ENCODE peak calls at places on chromosomes 16 and 17, in seven cellular contexts. K is left ventricle myocardium inferior, I is psoas muscle, S is GM23338, L is GM06990, B is suprapubic skin, F is brain microvascular endothelial cell. Y is an unnamed sample.
A peak's percentile ranks its signal among the peaks of the same experiment; 100 is the strongest.

GRCh38 chr17:36120221-36120620 is 16.6 kb downstream of the CCL4 start:
- DNase-seq in K (no peak), I (no peak), S (no peak), L (no peak), B (no peak), F (no peak), Y (no peak)

GRCh38 chr16:84806256-84806889 is 13.4 kb upstream of the CRISPLD2 start:
- DNase-seq in K (peak; percentile 52), I (peak; percentile 77), S (no peak), L (peak; percentile 47), B (no peak), F (peak; percentile 96), Y (no peak)

GRCh38 chr17:35893751-35894150 is 13.6 kb upstream of the CCL5 start:
- DNase-seq in K (no peak), I (no peak), S (no peak), L (no peak), B (no peak), F (no peak), Y (no peak)

GRCh38 chr16:50476486-50477260 is 71.5 kb upstream of the NKD1 start:
- DNase-seq in K (no peak), I (no peak), S (no peak), L (no peak), B (no peak), F (no peak), Y (no peak)

GRCh38 chr16:19520861-19521331 is 1.0 kb downstream of the GDE1 start:
- DNase-seq in K (no peak), I (no peak), S (no peak), L (no peak), B (no peak), F (peak; percentile 24), Y (peak; percentile 4)

GRCh38 chr17:2690165-2691068 is 21.1 kb downstream of the CLUH start:
- DNase-seq in K (no peak), I (peak; percentile 59), S (no peak), L (no peak), B (no peak), F (no peak), Y (no peak)

GRCh38 chr17:50697663-50698272 is 9.9 kb downstream of the ANKRD40 start:
- DNase-seq in K (no peak), I (no peak), S (no peak), L (no peak), B (no peak), F (no peak), Y (no peak)

GRCh38 chr17:31428111-31428510 is 36.6 kb downstream of the RAB11FIP4 start:
- DNase-seq in K (no peak), I (no peak), S (no peak), L (no peak), B (no peak), F (no peak), Y (no peak)

GRCh38 chr17:81039854-81040758 is 5.2 kb downstream of the BAIAP2 start:
- DNase-seq in K (no peak), I (peak; percentile 49), S (no peak), L (no peak), B (no peak), F (peak; percentile 52), Y (no peak)

GRCh38 chr16:65070831-65071230 is 51.0 kb downstream of the CDH11 start:
- DNase-seq in K (peak; percentile 58), I (peak; percentile 82), S (peak; percentile 13), L (no peak), B (peak; percentile 76), F (peak; percentile 99), Y (peak; percentile 93)

GRCh38 chr16:89931964-89932363 is 8.8 kb downstream of the TUBB3 start:
- DNase-seq in K (no peak), I (no peak), S (no peak), L (no peak), B (no peak), F (no peak), Y (no peak)

GRCh38 chr16:4677390-4677789 is 16.0 kb upstream of the NUDT16L1 start:
- DNase-seq in K (peak; percentile 81), I (peak; percentile 81), S (no peak), L (no peak), B (no peak), F (no peak), Y (no peak)

GRCh38 chr16:65622161-65622560 is 500.3 kb upstream of the CDH11 start:
- DNase-seq in K (no peak), I (no peak), S (no peak), L (no peak), B (no peak), F (no peak), Y (no peak)

GRCh38 chr16:67396159-67396774 is 3.0 kb upstream of the TPPP3 start:
- DNase-seq in K (peak; percentile 79), I (peak; percentile 90), S (peak; percentile 96), L (no peak), B (peak; percentile 94), F (peak; percentile 90), Y (peak; percentile 96)

DNA sequence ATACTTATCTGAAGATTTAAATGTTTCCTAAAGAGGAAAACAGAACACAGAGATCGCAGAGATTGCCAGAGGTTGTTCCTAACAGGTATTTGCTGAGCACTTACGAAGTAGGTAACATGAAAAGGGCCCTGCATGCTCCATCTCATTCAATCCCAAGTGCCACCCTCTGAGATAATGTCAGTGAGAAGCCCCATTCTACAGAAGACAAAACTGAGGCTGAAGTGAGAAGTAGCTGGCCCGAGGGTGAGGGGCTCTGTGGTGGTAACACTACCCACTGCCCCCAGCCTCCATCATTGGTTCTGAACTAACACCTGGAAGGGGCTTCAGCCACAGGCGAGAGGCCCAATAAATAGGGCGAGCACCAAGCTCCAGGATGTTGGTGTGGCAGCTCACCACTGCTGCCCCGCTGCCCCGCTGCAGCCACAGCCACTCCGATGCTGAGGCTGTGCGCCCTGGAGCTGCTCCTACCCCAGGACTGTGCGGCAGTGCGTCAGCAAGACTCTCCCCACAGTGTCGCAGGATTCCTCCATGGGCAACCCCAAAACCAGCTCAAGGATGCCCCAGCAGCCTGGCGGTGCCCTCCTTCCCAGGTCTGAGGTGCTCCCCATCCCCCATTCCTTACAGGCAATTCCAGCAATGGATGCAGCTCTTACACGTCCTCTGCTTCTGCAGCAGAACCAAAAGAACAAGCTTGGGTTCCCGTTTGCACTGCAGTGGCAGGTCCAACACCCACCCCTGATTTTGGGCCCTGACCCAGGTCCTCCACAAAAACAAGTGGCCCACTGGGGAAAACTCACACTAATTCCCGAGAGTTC is 10.3 kb downstream of the FLCN start:
- DNase-seq in K (no peak), I (peak; percentile 45), S (no peak), L (no peak), B (no peak), F (no peak), Y (no peak)
- H3K36me3 ChIP-seq in K (peaks cover 98% of the 10 kb centered on the region), I (no peaks in the 10 kb centered on the region), S (peaks cover 30% of the 10 kb centered on the region), L (peaks cover 32% of the 10 kb centered on the region), B (peaks cover 100% of the 10 kb centered on the region), F (peaks cover 91% of the 10 kb centered on the region), Y (peaks cover 21% of the 10 kb centered on the region)

GRCh38 chr16:1461146-1461545 is 13.7 kb downstream of the CLCN7 start:
- DNase-seq in K (no peak), I (no peak), S (no peak), L (no peak), B (no peak), F (no peak), Y (no peak)
- H3K36me3 ChIP-seq in K (peaks cover 50% of the 10 kb centered on the region), I (peaks cover 5% of the 10 kb centered on the region), S (no peaks in the 10 kb centered on the region), L (peaks cover 12% of the 10 kb centered on the region), B (peaks cover 52% of the 10 kb centered on the region), F (peaks cover 16% of the 10 kb centered on the region), Y (no peaks in the 10 kb centered on the region)

GRCh38 chr17:47948706-47949196 is 7.4 kb downstream of the PNPO start:
- DNase-seq in K (no peak), I (peak; percentile 64), S (no peak), L (no peak), B (no peak), F (no peak), Y (no peak)

GRCh38 chr17:47946929-47947397 is 5.6 kb downstream of the PNPO start:
- DNase-seq in K (peak; percentile 66), I (peak; percentile 84), S (peak; percentile 88), L (peak; percentile 49), B (peak; percentile 80), F (peak; percentile 89), Y (peak; percentile 94)

GRCh38 chr17:47945080-47945479 is 3.7 kb downstream of the PNPO start:
- DNase-seq in K (no peak), I (no peak), S (no peak), L (no peak), B (no peak), F (no peak), Y (no peak)

GRCh38 chr17:47946516-47946915 is 5.1 kb downstream of the PNPO start:
- DNase-seq in K (no peak), I (no peak), S (no peak), L (no peak), B (no peak), F (no peak), Y (no peak)

DNA sequence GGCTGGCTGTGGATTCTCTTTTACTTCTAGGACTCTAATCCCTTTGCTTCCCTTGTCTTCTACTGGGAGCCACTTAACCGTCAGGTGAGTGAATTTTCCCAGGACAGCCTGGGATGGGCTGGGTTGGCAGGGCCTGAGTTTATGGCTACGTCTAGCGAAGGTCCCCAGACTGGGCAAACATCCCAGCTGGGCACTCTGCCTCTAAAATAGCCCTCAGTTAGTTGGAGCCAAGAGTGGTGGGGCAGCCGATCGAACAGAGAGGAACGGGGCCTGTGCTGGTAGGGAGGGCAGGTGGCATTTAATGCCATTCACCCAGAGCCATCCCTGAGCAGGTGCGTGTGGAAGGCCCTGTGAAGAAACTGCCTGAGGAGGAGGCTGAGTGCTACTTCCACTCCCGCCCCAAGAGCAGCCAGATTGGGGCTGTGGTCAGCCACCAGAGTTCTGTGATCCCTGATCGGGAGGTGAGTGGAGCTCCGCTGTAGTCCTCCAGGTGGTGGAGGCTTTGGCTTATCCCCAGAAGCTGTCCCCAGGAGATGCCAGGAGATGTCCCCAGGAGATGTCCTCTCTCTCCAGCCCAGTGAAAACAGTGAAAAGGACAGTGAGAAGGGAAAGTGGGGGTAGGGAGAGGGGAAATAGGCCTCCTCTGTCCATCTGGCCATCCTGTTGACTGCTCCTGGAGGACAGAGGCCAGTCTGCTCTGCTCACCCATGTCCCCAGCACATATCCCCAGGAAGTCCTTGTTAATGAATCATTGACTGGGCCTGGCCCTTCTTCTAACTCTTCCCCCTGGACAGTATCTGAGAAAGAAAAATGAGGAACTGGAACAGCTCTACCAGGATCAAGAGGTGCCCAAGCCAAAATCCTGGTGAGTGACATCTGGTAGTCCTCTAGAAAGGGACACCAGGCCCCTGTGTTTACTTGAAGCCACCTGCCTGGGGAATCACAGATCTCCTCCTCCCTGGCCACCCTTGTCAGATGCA is 4.4 kb downstream of the PNPO start:
- DNase-seq in K (no peak), I (no peak), S (no peak), L (no peak), B (no peak), F (no peak), Y (no peak)
- H3K36me3 ChIP-seq in K (peaks cover 36% of the 10 kb centered on the region), I (peaks cover 4% of the 10 kb centered on the region), S (no peaks in the 10 kb centered on the region), L (peaks cover 23% of the 10 kb centered on the region), B (peaks cover 15% of the 10 kb centered on the region), F (peaks cover 12% of the 10 kb centered on the region), Y (no peaks in the 10 kb centered on the region)

GRCh38 chr16:27444470-27444869 is 42.5 kb downstream of the IL21R start:
- DNase-seq in K (no peak), I (no peak), S (no peak), L (no peak), B (peak; percentile 48), F (no peak), Y (no peak)
- H3K36me3 ChIP-seq in K (no peaks in the 10 kb centered on the region), I (no peaks in the 10 kb centered on the region), S (no peaks in the 10 kb centered on the region), L (peaks cover 81% of the 10 kb centered on the region), B (no peaks in the 10 kb centered on the region), F (no peaks in the 10 kb centered on the region), Y (no peaks in the 10 kb centered on the region)

DNA sequence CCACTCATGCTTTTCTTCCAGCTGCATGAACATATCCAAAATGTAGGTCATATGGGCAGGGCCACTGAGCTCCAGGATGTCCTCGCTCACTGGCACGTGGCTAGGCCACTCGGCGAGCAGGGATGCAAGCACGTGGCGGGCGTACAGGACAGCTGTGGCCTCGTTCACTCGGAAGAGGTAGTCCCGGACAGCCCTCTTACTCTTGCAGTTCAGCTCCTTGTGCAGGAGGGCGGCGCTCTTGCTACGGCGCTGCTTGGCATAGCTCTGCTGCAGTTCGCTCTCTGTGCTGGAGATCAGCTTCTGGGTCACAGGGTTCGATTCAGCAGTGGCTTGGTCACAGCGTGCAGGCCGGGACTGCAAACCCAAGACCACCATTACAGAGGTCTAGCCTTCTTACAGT is 53.1 kb upstream of the ATP2A3 start:
- DNase-seq in K (no peak), I (no peak), S (peak; percentile 50), L (no peak), B (no peak), F (no peak), Y (no peak)
- H3K36me3 ChIP-seq in K (peaks cover 97% of the 10 kb centered on the region), I (peaks cover 24% of the 10 kb centered on the region), S (peaks cover 2% of the 10 kb centered on the region), L (peaks cover 37% of the 10 kb centered on the region), B (peaks cover 98% of the 10 kb centered on the region), F (peaks cover 83% of the 10 kb centered on the region), Y (peaks cover 15% of the 10 kb centered on the region)

Y was measured in mesendoderm.